ENCODE peak calls at places on chromosomes 3 and 15, in four cellular contexts. V is Daoy, B is Ammon's horn, S is fibroblast of pulmonary artery. X is an unnamed sample.

GRCh38 chr3:122794779-122795673 is at the start of gene SLC49A4:
- DNase-seq in V (peak; percentile 91), B (peak; percentile 78), S (peak; percentile 73), X (peak; percentile 89)

GRCh38 chr3:71035314-71035713 is 548.2 kb downstream of the FOXP1 start:
- DNase-seq in V (peak; percentile 65), B (no peak), S (peak; percentile 78), X (peak; percentile 95)

GRCh38 chr3:47409688-47410416 is 29.0 kb downstream of the PTPN23 start:
- DNase-seq in V (no peak), B (no peak), S (no peak), X (no peak)

GRCh38 chr15:88127477-88127799 is 129.1 kb downstream of the NTRK3 start:
- DNase-seq in V (no peak), B (no peak), S (no peak), X (no peak)

GRCh38 chr3:19972056-19972455 is 25.2 kb downstream of the RAB5A start:
- DNase-seq in V (no peak), B (no peak), S (peak; percentile 56), X (peak; percentile 95)

GRCh38 chr3:31246293-31247062 is 286.2 kb upstream of the STT3B start:
- DNase-seq in V (no peak), B (no peak), S (no peak), X (no peak)

GRCh38 chr3:67529337-67529736 is 125.1 kb downstream of the SUCLG2 start:
- DNase-seq in V (no peak), B (no peak), S (no peak), X (no peak)

GRCh38 chr15:65029736-65030208 is 333 bp upstream of the MTFMT start:
- DNase-seq in V (no peak), B (no peak), S (no peak), X (no peak)

GRCh38 chr3:184645304-184645703 is 66.6 kb downstream of the MAGEF1 start:
- DNase-seq in V (peak; percentile 55), B (no peak), S (peak; percentile 33), X (no peak)

GRCh38 chr3:31196881-31197364 is 302.5 kb upstream of the GADL1 start:
- DNase-seq in V (no peak), B (no peak), S (peak; percentile 71), X (no peak)

GRCh38 chr3:168467085-168467714 is 371.5 kb upstream of the GOLIM4 start:
- DNase-seq in V (peak; percentile 27), B (peak; percentile 54), S (peak; percentile 56), X (peak; percentile 64)

X was measured in PC-3.